ENCODE peak calls at places on chromosome 22, in six cellular contexts. N is HepG2, K is H1, I is SK-N-SH, V is GM12878, S is K562. Z is an unnamed sample.

GRCh38 chr22:24137595-24137994 is 43.7 kb upstream of the SUSD2 start:
- DNase-seq in V (no peak), I (no peak), N (no peak), S (no peak), K (no peak), Z (no peak)

GRCh38 chr22:33361581-33361980 is 303.4 kb upstream of the SYN3 start:
- DNase-seq in N (no peak), I (no peak), V (no peak), K (no peak), S (no peak), Z (no peak)

GRCh38 chr22:49975543-49976389 is 15.2 kb downstream of the PIM3 start:
- DNase-seq in S (peak; percentile 46), V (no peak), K (no peak), I (peak; percentile 55), N (no peak), Z (no peak)

GRCh38 chr22:41857160-41857859 is 24.4 kb downstream of the SREBF2 start:
- DNase-seq in I (peak; percentile 46), N (peak; percentile 38), V (peak; percentile 46), S (peak; percentile 70), K (peak; percentile 43), Z (peak; percentile 80)

GRCh38 chr22:21698430-21699329 is 32.9 kb downstream of the PPIL2 start:
- DNase-seq in V (no peak), I (no peak), K (no peak), N (no peak), S (no peak), Z (no peak)

GRCh38 chr22:18012528-18012927 is 11.8 kb downstream of the MICAL3 start:
- DNase-seq in V (no peak), S (no peak), N (no peak), I (no peak), K (no peak), Z (no peak)

GRCh38 chr22:39234867-39235687 is 9.7 kb downstream of the PDGFB start:
- DNase-seq in I (no peak), K (no peak), V (no peak), S (no peak), N (no peak), Z (no peak)

GRCh38 chr22:48778308-48779195 is 1049.1 kb downstream of the BRD1 start:
- DNase-seq in I (no peak), S (no peak), N (no peak), K (no peak), V (no peak), Z (no peak)

GRCh38 chr22:25403752-25404471 is 160.6 kb upstream of the GRK3 start:
- DNase-seq in N (peak; percentile 15), V (no peak), K (no peak), I (peak; percentile 49), S (peak; percentile 47), Z (no peak)

GRCh38 chr22:39959640-39960447 is at the start of gene TMA7B:
- DNase-seq in I (peak; percentile 52), V (no peak), K (no peak), N (no peak), S (peak; percentile 52), Z (peak; percentile 43)

GRCh38 chr22:50304528-50305392 is 2.7 kb downstream of the PLXNB2 start:
- DNase-seq in S (peak; percentile 59), I (no peak), N (no peak), V (no peak), K (no peak), Z (peak; percentile 81)

GRCh38 chr22:50576070-50576469 is 2.2 kb downstream of the CPT1B start:
- DNase-seq in S (peak; percentile 66), I (peak; percentile 64), V (no peak), K (no peak), N (peak; percentile 81), Z (peak; percentile 16)

GRCh38 chr22:41401781-41402648 is 20.3 kb downstream of the TEF start:
- DNase-seq in V (no peak), N (peak; percentile 70), S (no peak), K (no peak), I (peak; percentile 81), Z (no peak)

GRCh38 chr22:39593061-39593930 is 22.7 kb downstream of the CACNA1I start:
- DNase-seq in S (no peak), N (no peak), I (no peak), V (no peak), K (no peak), Z (no peak)

GRCh38 chr22:17548756-17549035 is 14.6 kb upstream of the SLC25A18 start:
- DNase-seq in I (no peak), S (no peak), K (no peak), V (no peak), N (no peak), Z (no peak)

GRCh38 chr22:35418088-35418487 is 18.1 kb downstream of the MCM5 start:
- DNase-seq in K (no peak), V (no peak), N (no peak), I (no peak), S (no peak), Z (no peak)

GRCh38 chr22:24133187-24133965 is 47.9 kb upstream of the SUSD2 start:
- DNase-seq in K (no peak), V (no peak), I (no peak), N (no peak), S (no peak), Z (no peak)

GRCh38 chr22:41052661-41053490 is 39.5 kb upstream of the EP300 start:
- DNase-seq in S (no peak), K (no peak), N (peak; percentile 33), V (no peak), I (no peak), Z (no peak)

DNA sequence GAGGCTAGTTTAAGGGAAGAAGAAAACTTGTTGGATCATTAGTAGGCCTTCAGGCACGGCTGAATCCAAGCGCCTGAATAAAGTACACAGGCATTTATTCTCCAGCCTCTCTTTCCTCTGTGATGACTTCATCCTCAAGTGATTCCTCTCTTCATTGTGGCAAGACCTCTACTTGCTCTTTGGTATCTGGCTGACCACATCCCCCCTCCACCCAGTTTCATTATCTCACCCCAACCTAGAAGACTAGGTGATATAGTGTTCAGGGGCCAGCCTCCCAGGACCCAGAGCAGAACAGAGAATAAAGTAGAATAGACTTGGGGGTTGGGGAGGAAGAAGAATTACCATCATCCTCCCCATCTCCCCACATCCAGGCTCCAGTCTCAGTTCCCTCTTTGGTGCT is 189.3 kb downstream of the MIAT start:
- DNase-seq in I (no peak), V (no peak), K (no peak), N (no peak), S (no peak), Z (no peak)
- TF ChIP-seq GABPA in I (no peak), V (no peak), K (no peak), N (no peak), S (no peak), Z (no peak)

DNA sequence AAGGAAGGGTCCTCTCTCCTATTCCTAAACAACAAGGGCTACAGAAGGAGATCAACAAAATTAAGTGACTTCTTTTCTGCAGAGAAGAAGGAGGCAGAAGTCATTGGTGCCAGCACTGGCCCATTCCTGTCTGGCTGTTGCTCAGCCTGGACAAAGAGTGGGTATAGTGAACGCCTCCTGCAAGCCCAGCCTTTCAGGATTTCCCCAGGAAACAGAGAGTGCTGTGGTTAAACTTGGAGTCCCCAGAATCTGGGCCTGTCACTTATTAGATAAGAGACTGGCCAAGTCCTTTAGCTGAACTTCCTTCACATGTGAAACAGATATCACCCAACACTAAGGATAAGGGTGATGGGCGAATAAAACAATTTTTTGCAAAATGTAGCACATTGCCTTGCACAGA is 10.9 kb downstream of the TST start:
- DNase-seq in V (no peak), K (no peak), I (no peak), S (no peak), N (no peak), Z (no peak)
- TF ChIP-seq POLR2AphosphoS5 in V (no peak), K (no peak), I (no peak), S (no peak), N (no peak), Z (no peak)

GRCh38 chr22:45897736-45898135 is 79.2 kb downstream of the WNT7B start:
- DNase-seq in I (no peak), S (no peak), V (no peak), N (no peak), K (no peak), Z (no peak)

GRCh38 chr22:45893516-45893915 is 83.4 kb downstream of the WNT7B start:
- DNase-seq in S (no peak), V (no peak), I (no peak), N (no peak), K (no peak), Z (no peak)

GRCh38 chr22:45896153-45896951 is 80.6 kb downstream of the WNT7B start:
- DNase-seq in K (no peak), I (no peak), S (no peak), N (no peak), V (no peak), Z (no peak)

GRCh38 chr22:45895436-45896152 is 81.4 kb downstream of the WNT7B start:
- DNase-seq in N (no peak), S (no peak), V (no peak), K (no peak), I (no peak), Z (no peak)

DNA sequence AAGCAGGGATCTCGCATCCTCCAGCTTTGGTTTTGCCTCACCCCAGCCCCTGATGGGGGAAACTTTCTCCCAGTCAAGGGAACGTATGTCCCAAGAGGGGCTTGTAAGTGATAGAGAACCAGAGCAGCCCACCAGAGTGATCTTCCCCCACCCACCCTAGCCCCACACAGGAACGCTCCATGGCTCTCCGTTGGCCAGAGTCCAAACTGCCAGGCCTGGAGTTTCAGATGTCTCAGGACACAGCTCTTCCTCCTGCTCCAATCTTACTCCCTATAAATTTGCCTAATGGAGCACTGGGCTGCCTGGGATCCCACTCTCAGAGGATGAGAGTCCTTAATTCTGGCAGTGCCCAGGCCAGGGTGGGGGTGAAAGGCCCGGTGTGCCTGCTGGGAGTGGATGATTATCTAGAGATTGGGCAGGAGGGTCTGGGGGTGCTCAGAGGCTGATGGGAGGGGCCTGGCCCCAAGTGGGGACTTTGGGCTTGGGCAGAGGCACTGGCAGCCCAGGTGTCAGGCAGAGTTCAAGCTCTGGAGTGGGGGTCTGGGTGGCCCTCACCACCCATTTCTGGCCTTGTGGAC is 79.9 kb downstream of the WNT7B start:
- DNase-seq in N (no peak), V (no peak), K (no peak), S (no peak), I (no peak), Z (no peak)
- H3K27ac ChIP-seq in N (no peak overlapping the region), V (no peak overlapping the region), K (no peak overlapping the region), S (no peak overlapping the region), I (no peak overlapping the region), Z (no peak overlapping the region)

GRCh38 chr22:19132153-19132552 is 1.0 kb downstream of the TSSK2 start:
- DNase-seq in N (no peak), S (no peak), I (no peak), V (no peak), K (no peak), Z (no peak)

GRCh38 chr22:19129871-19130270 is 1.2 kb upstream of the TSSK2 start:
- DNase-seq in N (no peak), I (no peak), K (no peak), S (no peak), V (no peak), Z (no peak)

GRCh38 chr22:19130959-19131684 is at the start of gene TSSK2:
- DNase-seq in V (no peak), K (no peak), I (no peak), N (no peak), S (no peak), Z (no peak)

GRCh38 chr22:19132693-19133400 is 1.7 kb downstream of the TSSK2 start:
- DNase-seq in S (no peak), V (no peak), K (no peak), N (no peak), I (no peak), Z (no peak)

DNA sequence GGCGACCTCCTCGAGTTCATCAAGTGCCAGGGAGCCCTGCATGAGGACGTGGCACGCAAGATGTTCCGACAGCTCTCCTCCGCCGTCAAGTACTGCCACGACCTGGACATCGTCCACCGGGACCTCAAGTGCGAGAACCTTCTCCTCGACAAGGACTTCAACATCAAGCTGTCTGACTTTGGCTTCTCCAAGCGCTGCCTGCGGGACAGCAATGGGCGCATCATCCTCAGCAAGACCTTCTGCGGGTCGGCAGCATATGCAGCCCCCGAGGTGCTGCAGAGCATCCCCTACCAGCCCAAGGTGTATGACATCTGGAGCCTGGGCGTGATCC is 542 bp downstream of the TSSK2 start:
- DNase-seq in V (no peak), K (no peak), I (no peak), S (no peak), N (no peak), Z (no peak)
- TF ChIP-seq GABPA in V (no peak), K (no peak), I (no peak), S (no peak), N (no peak), Z (no peak)